ENCODE peak calls at places on chromosomes 7 and 10, in nine cellular contexts. One of them, this sample, is unnamed.

GRCh38 chr10:51907342-51907741 is 207.9 kb upstream of the CSTF2T start:
- DNase-seq in CD8-positive, alpha-beta T cell: no peak
- DNase-seq in psoas muscle: no peak
- DNase-seq in PC-3: no peak
- DNase-seq in lower lobe of right lung: no peak
- DNase-seq in hepatocyte: no peak
- DNase-seq in right cardiac atrium: no peak
- DNase-seq in upper lobe of right lung: no peak
- DNase-seq in AG09309: no peak
- DNase-seq in this sample: no peak

GRCh38 chr10:110492069-110492782 is 5.5 kb upstream of the DUSP5 start:
- DNase-seq in CD8-positive, alpha-beta T cell: no peak
- DNase-seq in psoas muscle: no peak
- DNase-seq in PC-3: no peak
- DNase-seq in lower lobe of right lung: no peak
- DNase-seq in hepatocyte: no peak
- DNase-seq in right cardiac atrium: no peak
- DNase-seq in upper lobe of right lung: no peak
- DNase-seq in AG09309: no peak
- DNase-seq in this sample: no peak

GRCh38 chr10:49599546-49599945 is 10.6 kb upstream of the SLC18A3 start:
- DNase-seq in CD8-positive, alpha-beta T cell: no peak
- DNase-seq in psoas muscle: no peak
- DNase-seq in PC-3: no peak
- DNase-seq in lower lobe of right lung: no peak
- DNase-seq in hepatocyte: no peak
- DNase-seq in right cardiac atrium: no peak
- DNase-seq in upper lobe of right lung: no peak
- DNase-seq in AG09309: no peak
- DNase-seq in this sample: no peak

GRCh38 chr7:98075801-98076200 is 30.9 kb upstream of the LMTK2 start:
- DNase-seq in CD8-positive, alpha-beta T cell: no peak
- DNase-seq in psoas muscle: no peak
- DNase-seq in PC-3: no peak
- DNase-seq in lower lobe of right lung: no peak
- DNase-seq in hepatocyte: no peak
- DNase-seq in right cardiac atrium: no peak
- DNase-seq in upper lobe of right lung: peak
- DNase-seq in AG09309: no peak
- DNase-seq in this sample: no peak

GRCh38 chr7:135976312-135977019 is 693 bp downstream of the MTPN start:
- DNase-seq in CD8-positive, alpha-beta T cell: no peak
- DNase-seq in psoas muscle: peak
- DNase-seq in PC-3: peak
- DNase-seq in lower lobe of right lung: no peak
- DNase-seq in hepatocyte: peak
- DNase-seq in right cardiac atrium: peak
- DNase-seq in upper lobe of right lung: no peak
- DNase-seq in AG09309: no peak
- DNase-seq in this sample: no peak

GRCh38 chr7:93028610-93029009 is 89.2 kb downstream of the SAMD9 start:
- DNase-seq in CD8-positive, alpha-beta T cell: no peak
- DNase-seq in psoas muscle: no peak
- DNase-seq in PC-3: no peak
- DNase-seq in lower lobe of right lung: no peak
- DNase-seq in hepatocyte: no peak
- DNase-seq in right cardiac atrium: no peak
- DNase-seq in upper lobe of right lung: no peak
- DNase-seq in AG09309: no peak
- DNase-seq in this sample: no peak

GRCh38 chr7:4791738-4792536 is 16.5 kb downstream of the AP5Z1 start:
- DNase-seq in CD8-positive, alpha-beta T cell: peak
- DNase-seq in psoas muscle: peak
- DNase-seq in PC-3: no peak
- DNase-seq in lower lobe of right lung: peak
- DNase-seq in hepatocyte: peak
- DNase-seq in right cardiac atrium: peak
- DNase-seq in upper lobe of right lung: peak
- DNase-seq in AG09309: no peak
- DNase-seq in this sample: no peak

GRCh38 chr7:158271646-158272045 is 316.0 kb downstream of the PTPRN2 start:
- DNase-seq in CD8-positive, alpha-beta T cell: no peak
- DNase-seq in psoas muscle: peak
- DNase-seq in PC-3: no peak
- DNase-seq in lower lobe of right lung: no peak
- DNase-seq in hepatocyte: no peak
- DNase-seq in right cardiac atrium: no peak
- DNase-seq in upper lobe of right lung: peak
- DNase-seq in AG09309: no peak
- DNase-seq in this sample: no peak

GRCh38 chr10:42929993-42930392 is 146.9 kb upstream of the RET start:
- DNase-seq in CD8-positive, alpha-beta T cell: no peak
- DNase-seq in psoas muscle: no peak
- DNase-seq in PC-3: no peak
- DNase-seq in lower lobe of right lung: no peak
- DNase-seq in hepatocyte: no peak
- DNase-seq in right cardiac atrium: no peak
- DNase-seq in upper lobe of right lung: no peak
- DNase-seq in AG09309: no peak
- DNase-seq in this sample: no peak

GRCh38 chr10:70186571-70186970 is 16.3 kb upstream of the SAR1A start:
- DNase-seq in CD8-positive, alpha-beta T cell: no peak
- DNase-seq in psoas muscle: no peak
- DNase-seq in PC-3: peak
- DNase-seq in lower lobe of right lung: no peak
- DNase-seq in hepatocyte: no peak
- DNase-seq in right cardiac atrium: no peak
- DNase-seq in upper lobe of right lung: no peak
- DNase-seq in AG09309: no peak
- DNase-seq in this sample: no peak

GRCh38 chr10:73076361-73077183 is 20.1 kb downstream of the P4HA1 start:
- DNase-seq in CD8-positive, alpha-beta T cell: no peak
- DNase-seq in psoas muscle: no peak
- DNase-seq in PC-3: peak
- DNase-seq in lower lobe of right lung: no peak
- DNase-seq in hepatocyte: peak
- DNase-seq in right cardiac atrium: peak
- DNase-seq in upper lobe of right lung: no peak
- DNase-seq in AG09309: no peak
- DNase-seq in this sample: peak

GRCh38 chr10:133224861-133225366 is 5.1 kb upstream of the UTF1 start:
- DNase-seq in CD8-positive, alpha-beta T cell: no peak
- DNase-seq in psoas muscle: no peak
- DNase-seq in PC-3: no peak
- DNase-seq in lower lobe of right lung: no peak
- DNase-seq in hepatocyte: no peak
- DNase-seq in right cardiac atrium: no peak
- DNase-seq in upper lobe of right lung: no peak
- DNase-seq in AG09309: no peak
- DNase-seq in this sample: no peak

GRCh38 chr10:78460204-78460603 is 426.5 kb downstream of the RPS24 start:
- DNase-seq in CD8-positive, alpha-beta T cell: no peak
- DNase-seq in psoas muscle: no peak
- DNase-seq in PC-3: no peak
- DNase-seq in lower lobe of right lung: no peak
- DNase-seq in hepatocyte: no peak
- DNase-seq in right cardiac atrium: no peak
- DNase-seq in upper lobe of right lung: no peak
- DNase-seq in AG09309: no peak
- DNase-seq in this sample: no peak

GRCh38 chr7:14210075-14210474 is 220.6 kb upstream of the ETV1 start:
- DNase-seq in CD8-positive, alpha-beta T cell: no peak
- DNase-seq in psoas muscle: no peak
- DNase-seq in PC-3: no peak
- DNase-seq in lower lobe of right lung: no peak
- DNase-seq in hepatocyte: no peak
- DNase-seq in right cardiac atrium: peak
- DNase-seq in upper lobe of right lung: no peak
- DNase-seq in AG09309: no peak
- DNase-seq in this sample: no peak

GRCh38 chr10:109737626-109738025 is 185.7 kb downstream of the XPNPEP1 start:
- DNase-seq in CD8-positive, alpha-beta T cell: no peak
- DNase-seq in psoas muscle: no peak
- DNase-seq in PC-3: no peak
- DNase-seq in lower lobe of right lung: no peak
- DNase-seq in hepatocyte: no peak
- DNase-seq in right cardiac atrium: no peak
- DNase-seq in upper lobe of right lung: no peak
- DNase-seq in AG09309: no peak
- DNase-seq in this sample: no peak

GRCh38 chr10:110790913-110791525 is 80.7 kb upstream of the PDCD4 start:
- DNase-seq in CD8-positive, alpha-beta T cell: no peak
- DNase-seq in psoas muscle: no peak
- DNase-seq in PC-3: no peak
- DNase-seq in lower lobe of right lung: no peak
- DNase-seq in hepatocyte: peak
- DNase-seq in right cardiac atrium: no peak
- DNase-seq in upper lobe of right lung: no peak
- DNase-seq in AG09309: no peak
- DNase-seq in this sample: no peak

GRCh38 chr10:25059990-25060389 is 43.6 kb downstream of the THNSL1 start:
- DNase-seq in CD8-positive, alpha-beta T cell: no peak
- DNase-seq in psoas muscle: no peak
- DNase-seq in PC-3: peak
- DNase-seq in lower lobe of right lung: peak
- DNase-seq in hepatocyte: peak
- DNase-seq in right cardiac atrium: peak
- DNase-seq in upper lobe of right lung: peak
- DNase-seq in AG09309: peak
- DNase-seq in this sample: peak

GRCh38 chr7:55245271-55245723 is 119.8 kb upstream of the LANCL2 start:
- DNase-seq in CD8-positive, alpha-beta T cell: no peak
- DNase-seq in psoas muscle: no peak
- DNase-seq in PC-3: peak
- DNase-seq in lower lobe of right lung: no peak
- DNase-seq in hepatocyte: no peak
- DNase-seq in right cardiac atrium: no peak
- DNase-seq in upper lobe of right lung: no peak
- DNase-seq in AG09309: peak
- DNase-seq in this sample: peak

GRCh38 chr7:51802698-51803097 is 486.1 kb upstream of the COBL start:
- DNase-seq in CD8-positive, alpha-beta T cell: no peak
- DNase-seq in psoas muscle: no peak
- DNase-seq in PC-3: no peak
- DNase-seq in lower lobe of right lung: no peak
- DNase-seq in hepatocyte: no peak
- DNase-seq in right cardiac atrium: no peak
- DNase-seq in upper lobe of right lung: no peak
- DNase-seq in AG09309: no peak
- DNase-seq in this sample: no peak
- H3K4me3 ChIP-seq in CD8-positive, alpha-beta T cell: no peak
- H3K4me3 ChIP-seq in psoas muscle: no peak
- H3K4me3 ChIP-seq in PC-3: no peak
- H3K4me3 ChIP-seq in lower lobe of right lung: no peak
- H3K4me3 ChIP-seq in hepatocyte: no peak
- H3K4me3 ChIP-seq in right cardiac atrium: no peak
- H3K4me3 ChIP-seq in upper lobe of right lung: no peak
- H3K4me3 ChIP-seq in AG09309: no peak
- H3K4me3 ChIP-seq in this sample: no peak

GRCh38 chr7:143283344-143283743 is 1.4 kb upstream of the TMEM139 start:
- DNase-seq in CD8-positive, alpha-beta T cell: no peak
- DNase-seq in psoas muscle: no peak
- DNase-seq in PC-3: no peak
- DNase-seq in lower lobe of right lung: no peak
- DNase-seq in hepatocyte: no peak
- DNase-seq in right cardiac atrium: no peak
- DNase-seq in upper lobe of right lung: no peak
- DNase-seq in AG09309: no peak
- DNase-seq in this sample: no peak
- H3K4me3 ChIP-seq in CD8-positive, alpha-beta T cell: no peak
- H3K4me3 ChIP-seq in psoas muscle: no peak
- H3K4me3 ChIP-seq in PC-3: no peak
- H3K4me3 ChIP-seq in lower lobe of right lung: no peak
- H3K4me3 ChIP-seq in hepatocyte: no peak
- H3K4me3 ChIP-seq in right cardiac atrium: no peak
- H3K4me3 ChIP-seq in upper lobe of right lung: no peak
- H3K4me3 ChIP-seq in AG09309: no peak
- H3K4me3 ChIP-seq in this sample: no peak

GRCh38 chr7:73622909-73623797 is 1.2 kb downstream of the MLXIPL start:
- DNase-seq in CD8-positive, alpha-beta T cell: no peak
- DNase-seq in psoas muscle: peak
- DNase-seq in PC-3: no peak
- DNase-seq in lower lobe of right lung: peak
- DNase-seq in hepatocyte: peak
- DNase-seq in right cardiac atrium: peak
- DNase-seq in upper lobe of right lung: peak
- DNase-seq in AG09309: no peak
- DNase-seq in this sample: no peak

GRCh38 chr7:73622527-73622908 is 1.8 kb downstream of the MLXIPL start:
- DNase-seq in CD8-positive, alpha-beta T cell: no peak
- DNase-seq in psoas muscle: no peak
- DNase-seq in PC-3: no peak
- DNase-seq in lower lobe of right lung: no peak
- DNase-seq in hepatocyte: no peak
- DNase-seq in right cardiac atrium: no peak
- DNase-seq in upper lobe of right lung: no peak
- DNase-seq in AG09309: no peak
- DNase-seq in this sample: no peak

GRCh38 chr7:73625276-73625675 is 954 bp upstream of the MLXIPL start:
- DNase-seq in CD8-positive, alpha-beta T cell: no peak
- DNase-seq in psoas muscle: no peak
- DNase-seq in PC-3: no peak
- DNase-seq in lower lobe of right lung: no peak
- DNase-seq in hepatocyte: no peak
- DNase-seq in right cardiac atrium: no peak
- DNase-seq in upper lobe of right lung: no peak
- DNase-seq in AG09309: no peak
- DNase-seq in this sample: no peak

GRCh38 chr7:73623798-73624668 is at the start of gene MLXIPL:
- DNase-seq in CD8-positive, alpha-beta T cell: peak
- DNase-seq in psoas muscle: peak
- DNase-seq in PC-3: peak
- DNase-seq in lower lobe of right lung: peak
- DNase-seq in hepatocyte: peak
- DNase-seq in right cardiac atrium: peak
- DNase-seq in upper lobe of right lung: peak
- DNase-seq in AG09309: no peak
- DNase-seq in this sample: no peak

DNA sequence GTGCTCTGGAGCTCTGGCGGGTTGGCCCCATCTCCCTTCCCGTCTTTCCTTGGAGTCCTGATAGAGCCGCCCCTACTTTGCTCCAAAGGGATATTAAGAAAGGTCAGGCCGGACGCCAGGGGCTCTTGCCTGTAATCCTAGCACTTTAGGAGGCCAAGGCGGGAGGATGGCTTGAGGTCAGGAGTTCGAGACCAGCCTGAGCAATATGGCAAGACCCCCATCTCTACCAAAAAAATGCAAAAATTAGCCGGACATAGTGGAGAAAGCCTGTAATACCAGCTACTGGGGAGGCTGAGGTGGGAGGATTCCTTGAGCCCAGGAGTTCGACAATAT is 313 bp upstream of the MLXIPL start:
- DNase-seq in CD8-positive, alpha-beta T cell: no peak
- DNase-seq in psoas muscle: no peak
- DNase-seq in PC-3: no peak
- DNase-seq in lower lobe of right lung: no peak
- DNase-seq in hepatocyte: no peak
- DNase-seq in right cardiac atrium: no peak
- DNase-seq in upper lobe of right lung: no peak
- DNase-seq in AG09309: no peak
- DNase-seq in this sample: no peak
- H3K4me3 ChIP-seq in CD8-positive, alpha-beta T cell: peak
- H3K4me3 ChIP-seq in psoas muscle: peak
- H3K4me3 ChIP-seq in PC-3: peak
- H3K4me3 ChIP-seq in lower lobe of right lung: peak
- H3K4me3 ChIP-seq in hepatocyte: no peak
- H3K4me3 ChIP-seq in right cardiac atrium: peak
- H3K4me3 ChIP-seq in upper lobe of right lung: peak
- H3K4me3 ChIP-seq in AG09309: no peak
- H3K4me3 ChIP-seq in this sample: peak

GRCh38 chr7:130913721-130914588 is 179.9 kb upstream of the KLF14 start:
- DNase-seq in CD8-positive, alpha-beta T cell: no peak
- DNase-seq in psoas muscle: no peak
- DNase-seq in PC-3: no peak
- DNase-seq in lower lobe of right lung: no peak
- DNase-seq in hepatocyte: no peak
- DNase-seq in right cardiac atrium: no peak
- DNase-seq in upper lobe of right lung: no peak
- DNase-seq in AG09309: no peak
- DNase-seq in this sample: no peak
- H3K4me3 ChIP-seq in CD8-positive, alpha-beta T cell: peak
- H3K4me3 ChIP-seq in psoas muscle: peak
- H3K4me3 ChIP-seq in PC-3: peak
- H3K4me3 ChIP-seq in lower lobe of right lung: peak
- H3K4me3 ChIP-seq in hepatocyte: no peak
- H3K4me3 ChIP-seq in right cardiac atrium: peak
- H3K4me3 ChIP-seq in upper lobe of right lung: peak
- H3K4me3 ChIP-seq in AG09309: no peak
- H3K4me3 ChIP-seq in this sample: peak